ENCODE peak calls at places on chromosomes 12 and 14, in ten cellular contexts. One of them, this sample, is unnamed.

GRCh38 chr12:56029166-56029519 is 8.3 kb downstream of the IKZF4 start:
- DNase-seq in MM.1S: no peak
- DNase-seq in CD8-positive, alpha-beta T cell: no peak
- DNase-seq in sigmoid colon: no peak
- DNase-seq in cardiac muscle cell: no peak
- DNase-seq in upper lobe of right lung: no peak
- DNase-seq in neural progenitor cell: no peak
- DNase-seq in upper lobe of left lung: no peak
- DNase-seq in bronchial epithelial cell: peak
- DNase-seq in left lung: no peak
- DNase-seq in this sample: peak

GRCh38 chr12:16352481-16352880 is 5.0 kb downstream of the MGST1 start:
- DNase-seq in cardiac muscle cell: peak
- DNase-seq in upper lobe of left lung: no peak
- DNase-seq in MM.1S: no peak
- DNase-seq in CD8-positive, alpha-beta T cell: no peak
- DNase-seq in sigmoid colon: no peak
- DNase-seq in neural progenitor cell: no peak
- DNase-seq in bronchial epithelial cell: peak
- DNase-seq in upper lobe of right lung: no peak
- DNase-seq in left lung: no peak
- DNase-seq in this sample: peak

GRCh38 chr14:25411933-25412757 is 362.2 kb upstream of the STXBP6 start:
- DNase-seq in left lung: no peak
- DNase-seq in sigmoid colon: peak
- DNase-seq in cardiac muscle cell: no peak
- DNase-seq in neural progenitor cell: peak
- DNase-seq in upper lobe of right lung: no peak
- DNase-seq in upper lobe of left lung: no peak
- DNase-seq in CD8-positive, alpha-beta T cell: no peak
- DNase-seq in MM.1S: peak
- DNase-seq in bronchial epithelial cell: peak
- DNase-seq in this sample: peak

GRCh38 chr12:50419112-50419909 is 18.6 kb downstream of the LARP4 start:
- DNase-seq in neural progenitor cell: no peak
- DNase-seq in bronchial epithelial cell: peak
- DNase-seq in left lung: no peak
- DNase-seq in cardiac muscle cell: no peak
- DNase-seq in CD8-positive, alpha-beta T cell: no peak
- DNase-seq in upper lobe of left lung: no peak
- DNase-seq in MM.1S: no peak
- DNase-seq in upper lobe of right lung: no peak
- DNase-seq in sigmoid colon: no peak
- DNase-seq in this sample: no peak

GRCh38 chr14:49306152-49306751 is 279.9 kb downstream of the RPS29 start:
- DNase-seq in upper lobe of left lung: no peak
- DNase-seq in bronchial epithelial cell: peak
- DNase-seq in CD8-positive, alpha-beta T cell: no peak
- DNase-seq in cardiac muscle cell: peak
- DNase-seq in left lung: no peak
- DNase-seq in upper lobe of right lung: no peak
- DNase-seq in sigmoid colon: no peak
- DNase-seq in MM.1S: peak
- DNase-seq in neural progenitor cell: peak
- DNase-seq in this sample: peak

GRCh38 chr12:56634242-56634836 is 4.2 kb upstream of the BAZ2A start:
- DNase-seq in sigmoid colon: no peak
- DNase-seq in upper lobe of right lung: peak
- DNase-seq in bronchial epithelial cell: peak
- DNase-seq in cardiac muscle cell: peak
- DNase-seq in upper lobe of left lung: peak
- DNase-seq in MM.1S: peak
- DNase-seq in CD8-positive, alpha-beta T cell: peak
- DNase-seq in neural progenitor cell: peak
- DNase-seq in left lung: peak
- DNase-seq in this sample: no peak

GRCh38 chr14:93748208-93749080 is 39.8 kb downstream of the PRIMA1 start:
- DNase-seq in cardiac muscle cell: peak
- DNase-seq in left lung: no peak
- DNase-seq in CD8-positive, alpha-beta T cell: no peak
- DNase-seq in upper lobe of left lung: no peak
- DNase-seq in upper lobe of right lung: no peak
- DNase-seq in bronchial epithelial cell: no peak
- DNase-seq in neural progenitor cell: peak
- DNase-seq in sigmoid colon: peak
- DNase-seq in MM.1S: no peak
- DNase-seq in this sample: no peak

GRCh38 chr12:19757317-19757877 is 318.1 kb downstream of the AEBP2 start:
- DNase-seq in upper lobe of left lung: no peak
- DNase-seq in upper lobe of right lung: no peak
- DNase-seq in CD8-positive, alpha-beta T cell: no peak
- DNase-seq in cardiac muscle cell: peak
- DNase-seq in MM.1S: peak
- DNase-seq in left lung: no peak
- DNase-seq in bronchial epithelial cell: peak
- DNase-seq in sigmoid colon: no peak
- DNase-seq in neural progenitor cell: peak
- DNase-seq in this sample: peak

GRCh38 chr12:107178776-107179175 is 85.4 kb upstream of the CRY1 start:
- DNase-seq in upper lobe of left lung: no peak
- DNase-seq in neural progenitor cell: no peak
- DNase-seq in left lung: no peak
- DNase-seq in cardiac muscle cell: no peak
- DNase-seq in CD8-positive, alpha-beta T cell: peak
- DNase-seq in MM.1S: no peak
- DNase-seq in upper lobe of right lung: no peak
- DNase-seq in sigmoid colon: no peak
- DNase-seq in bronchial epithelial cell: no peak
- DNase-seq in this sample: no peak

GRCh38 chr14:75198291-75198933 is 22.0 kb upstream of the TMED10 start:
- DNase-seq in MM.1S: no peak
- DNase-seq in cardiac muscle cell: no peak
- DNase-seq in upper lobe of left lung: no peak
- DNase-seq in neural progenitor cell: no peak
- DNase-seq in upper lobe of right lung: no peak
- DNase-seq in left lung: no peak
- DNase-seq in sigmoid colon: no peak
- DNase-seq in bronchial epithelial cell: no peak
- DNase-seq in CD8-positive, alpha-beta T cell: no peak
- DNase-seq in this sample: no peak

GRCh38 chr12:3065300-3065699 is 11.9 kb upstream of the TSPAN9 start:
- DNase-seq in cardiac muscle cell: no peak
- DNase-seq in neural progenitor cell: no peak
- DNase-seq in CD8-positive, alpha-beta T cell: no peak
- DNase-seq in sigmoid colon: no peak
- DNase-seq in MM.1S: no peak
- DNase-seq in upper lobe of right lung: no peak
- DNase-seq in upper lobe of left lung: no peak
- DNase-seq in bronchial epithelial cell: peak
- DNase-seq in left lung: no peak
- DNase-seq in this sample: no peak

DNA sequence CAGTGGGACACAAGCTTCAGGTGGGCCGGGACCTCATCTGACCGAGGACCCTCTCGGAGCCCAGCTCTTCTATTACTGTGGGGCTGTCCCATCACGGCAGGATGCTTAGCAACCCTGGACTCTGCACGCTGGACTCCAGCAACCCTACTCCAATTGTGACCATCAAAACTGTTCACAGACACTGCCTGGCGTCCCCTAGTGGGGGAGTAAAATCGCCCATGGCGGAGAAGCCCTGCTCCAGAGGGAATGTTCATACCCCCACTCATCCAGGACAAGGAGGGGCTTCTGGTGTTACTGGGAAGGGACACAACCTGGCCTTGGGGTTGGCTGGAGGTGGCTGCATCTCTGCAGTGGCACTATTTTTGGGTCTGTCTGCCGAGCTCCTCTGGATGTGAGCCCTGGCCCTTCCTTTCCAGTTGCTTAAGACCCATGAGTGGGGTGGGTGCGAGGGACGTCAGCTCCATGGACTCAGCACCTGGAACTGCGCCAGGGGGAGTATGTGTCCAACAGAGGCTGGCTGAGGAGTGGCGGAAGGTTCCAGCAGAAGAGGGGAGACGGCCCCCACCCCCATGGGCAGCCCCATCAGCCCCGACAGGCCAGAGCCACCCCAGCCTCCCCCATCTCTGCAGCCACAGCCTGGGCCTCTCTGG is 103.8 kb downstream of the RFLNA start:
- DNase-seq in upper lobe of left lung: no peak
- DNase-seq in left lung: no peak
- DNase-seq in sigmoid colon: peak
- DNase-seq in MM.1S: no peak
- DNase-seq in upper lobe of right lung: peak
- DNase-seq in cardiac muscle cell: no peak
- DNase-seq in bronchial epithelial cell: no peak
- DNase-seq in CD8-positive, alpha-beta T cell: no peak
- DNase-seq in neural progenitor cell: no peak
- DNase-seq in this sample: no peak
- TF ChIP-seq CTCF in upper lobe of left lung: no peak
- TF ChIP-seq CTCF in left lung: no peak
- TF ChIP-seq CTCF in sigmoid colon: no peak
- TF ChIP-seq CTCF in MM.1S: no peak
- TF ChIP-seq CTCF in upper lobe of right lung: no peak
- TF ChIP-seq CTCF in cardiac muscle cell: peak
- TF ChIP-seq CTCF in bronchial epithelial cell: no peak
- TF ChIP-seq CTCF in CD8-positive, alpha-beta T cell: no peak
- TF ChIP-seq CTCF in neural progenitor cell: no peak
- TF ChIP-seq CTCF in this sample: peak

DNA sequence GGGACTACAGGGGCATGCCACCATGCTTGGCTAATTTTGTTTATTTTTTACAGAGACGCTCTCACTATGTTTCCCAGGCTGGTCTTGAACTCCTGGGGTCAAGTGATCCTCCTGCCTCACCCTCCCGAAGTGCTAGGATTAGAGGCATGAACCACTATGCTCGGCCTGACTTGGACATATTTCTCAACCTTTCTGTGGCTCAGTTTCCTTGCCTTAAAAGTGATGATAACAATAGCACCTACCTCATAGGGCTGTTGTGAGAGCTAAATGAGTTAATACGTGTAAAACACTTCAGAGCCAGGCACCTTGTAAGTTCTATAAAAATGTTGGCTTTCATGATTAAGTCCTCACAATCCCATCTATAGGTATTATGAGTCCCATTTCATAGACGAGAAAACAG is 89.2 kb upstream of the METAP2 start:
- DNase-seq in bronchial epithelial cell: no peak
- DNase-seq in neural progenitor cell: no peak
- DNase-seq in upper lobe of left lung: no peak
- DNase-seq in sigmoid colon: no peak
- DNase-seq in cardiac muscle cell: no peak
- DNase-seq in upper lobe of right lung: no peak
- DNase-seq in CD8-positive, alpha-beta T cell: no peak
- DNase-seq in MM.1S: no peak
- DNase-seq in left lung: no peak
- DNase-seq in this sample: no peak
- H3K4me3 ChIP-seq in bronchial epithelial cell: no peak
- H3K4me3 ChIP-seq in neural progenitor cell: no peak
- H3K4me3 ChIP-seq in upper lobe of left lung: no peak
- H3K4me3 ChIP-seq in sigmoid colon: peak
- H3K4me3 ChIP-seq in cardiac muscle cell: no peak
- H3K4me3 ChIP-seq in upper lobe of right lung: no peak
- H3K4me3 ChIP-seq in CD8-positive, alpha-beta T cell: no peak
- H3K4me3 ChIP-seq in MM.1S: no peak
- H3K4me3 ChIP-seq in left lung: no peak
- H3K4me3 ChIP-seq in this sample: no peak

GRCh38 chr14:105178069-105178867 is 2.8 kb downstream of the NUDT14 start:
- DNase-seq in neural progenitor cell: no peak
- DNase-seq in bronchial epithelial cell: no peak
- DNase-seq in left lung: no peak
- DNase-seq in sigmoid colon: no peak
- DNase-seq in cardiac muscle cell: no peak
- DNase-seq in CD8-positive, alpha-beta T cell: no peak
- DNase-seq in MM.1S: no peak
- DNase-seq in upper lobe of left lung: no peak
- DNase-seq in upper lobe of right lung: no peak
- DNase-seq in this sample: no peak
- TF ChIP-seq CTCF in neural progenitor cell: no peak
- TF ChIP-seq CTCF in bronchial epithelial cell: no peak
- TF ChIP-seq CTCF in left lung: no peak
- TF ChIP-seq CTCF in sigmoid colon: no peak
- TF ChIP-seq CTCF in cardiac muscle cell: no peak
- TF ChIP-seq CTCF in CD8-positive, alpha-beta T cell: no peak
- TF ChIP-seq CTCF in MM.1S: no peak
- TF ChIP-seq CTCF in upper lobe of left lung: no peak
- TF ChIP-seq CTCF in upper lobe of right lung: no peak
- TF ChIP-seq CTCF in this sample: no peak

GRCh38 chr14:61661471-61661988 is 33.8 kb upstream of the HIF1A start:
- DNase-seq in MM.1S: peak
- DNase-seq in left lung: no peak
- DNase-seq in upper lobe of left lung: no peak
- DNase-seq in cardiac muscle cell: no peak
- DNase-seq in sigmoid colon: no peak
- DNase-seq in CD8-positive, alpha-beta T cell: no peak
- DNase-seq in bronchial epithelial cell: peak
- DNase-seq in upper lobe of right lung: no peak
- DNase-seq in neural progenitor cell: no peak
- DNase-seq in this sample: peak

GRCh38 chr14:61662437-61663311 is 32.6 kb upstream of the HIF1A start:
- DNase-seq in CD8-positive, alpha-beta T cell: peak
- DNase-seq in neural progenitor cell: peak
- DNase-seq in upper lobe of left lung: peak
- DNase-seq in bronchial epithelial cell: peak
- DNase-seq in upper lobe of right lung: no peak
- DNase-seq in sigmoid colon: no peak
- DNase-seq in left lung: no peak
- DNase-seq in MM.1S: peak
- DNase-seq in cardiac muscle cell: peak
- DNase-seq in this sample: peak

GRCh38 chr14:61659582-61659981 is 35.7 kb upstream of the HIF1A start:
- DNase-seq in MM.1S: no peak
- DNase-seq in upper lobe of right lung: no peak
- DNase-seq in sigmoid colon: no peak
- DNase-seq in bronchial epithelial cell: no peak
- DNase-seq in CD8-positive, alpha-beta T cell: no peak
- DNase-seq in upper lobe of left lung: no peak
- DNase-seq in cardiac muscle cell: no peak
- DNase-seq in neural progenitor cell: no peak
- DNase-seq in left lung: no peak
- DNase-seq in this sample: peak

GRCh38 chr14:61663312-61663974 is 31.9 kb upstream of the HIF1A start:
- DNase-seq in upper lobe of right lung: no peak
- DNase-seq in CD8-positive, alpha-beta T cell: no peak
- DNase-seq in neural progenitor cell: no peak
- DNase-seq in cardiac muscle cell: no peak
- DNase-seq in left lung: no peak
- DNase-seq in upper lobe of left lung: no peak
- DNase-seq in bronchial epithelial cell: no peak
- DNase-seq in MM.1S: peak
- DNase-seq in sigmoid colon: no peak
- DNase-seq in this sample: no peak

GRCh38 chr14:61662001-61662400 is 33.3 kb upstream of the HIF1A start:
- DNase-seq in cardiac muscle cell: no peak
- DNase-seq in upper lobe of left lung: no peak
- DNase-seq in neural progenitor cell: no peak
- DNase-seq in CD8-positive, alpha-beta T cell: no peak
- DNase-seq in sigmoid colon: no peak
- DNase-seq in bronchial epithelial cell: peak
- DNase-seq in MM.1S: no peak
- DNase-seq in left lung: no peak
- DNase-seq in upper lobe of right lung: no peak
- DNase-seq in this sample: no peak
- H3K4me3 ChIP-seq in cardiac muscle cell: no peak
- H3K4me3 ChIP-seq in upper lobe of left lung: no peak
- H3K4me3 ChIP-seq in neural progenitor cell: no peak
- H3K4me3 ChIP-seq in CD8-positive, alpha-beta T cell: peak
- H3K4me3 ChIP-seq in sigmoid colon: no peak
- H3K4me3 ChIP-seq in bronchial epithelial cell: no peak
- H3K4me3 ChIP-seq in MM.1S: no peak
- H3K4me3 ChIP-seq in left lung: no peak
- H3K4me3 ChIP-seq in upper lobe of right lung: no peak
- H3K4me3 ChIP-seq in this sample: no peak

This sample was measured in fibroblast of villous mesenchyme.